ENCODE peak calls at places on chromosomes 11 and 22, in four cellular contexts. D, Y, Z and A are unnamed samples.

GRCh38 chr11:67497656-67498291 is 7.4 kb downstream of the PITPNM1 start:
- DNase-seq in D (no peak), Y (no peak), Z (no peak), A (no peak)

GRCh38 chr22:19728836-19729235 is 5.5 kb downstream of the GP1BB start:
- DNase-seq in D (no peak), Y (no peak), Z (no peak), A (no peak)

GRCh38 chr22:27045103-27045940 is 387.9 kb downstream of the MIAT start:
- DNase-seq in D (peak; percentile 14), Y (no peak), Z (no peak), A (no peak)

GRCh38 chr11:34487430-34487829 is 26.2 kb downstream of the ELF5 start:
- DNase-seq in D (no peak), Y (no peak), Z (no peak), A (no peak)

GRCh38 chr11:15918212-15918611 is 438.1 kb downstream of the SOX6 start:
- DNase-seq in D (no peak), Y (no peak), Z (no peak), A (no peak)

GRCh38 chr11:60767388-60767811 is 10.7 kb downstream of the MS4A15 start:
- DNase-seq in D (no peak), Y (no peak), Z (no peak), A (no peak)

GRCh38 chr11:117009905-117010605 is 88.2 kb downstream of the SIK3 start:
- DNase-seq in D (no peak), Y (no peak), Z (no peak), A (no peak)

GRCh38 chr11:66844496-66845142 is 1.4 kb downstream of the RCE1 start:
- DNase-seq in D (peak; percentile 11), Y (peak; percentile 20), Z (no peak), A (no peak)

GRCh38 chr22:27336151-27337090 is 465.1 kb downstream of the MN1 start:
- DNase-seq in D (no peak), Y (no peak), Z (no peak), A (no peak)

GRCh38 chr11:70578831-70579230 is 180.5 kb downstream of the CTTN start:
- DNase-seq in D (no peak), Y (no peak), Z (no peak), A (no peak)

GRCh38 chr11:112143597-112143996 is 20.3 kb downstream of the IL18 start:
- DNase-seq in D (no peak), Y (no peak), Z (no peak), A (no peak)

GRCh38 chr11:8028766-8029165 is 41.6 kb downstream of the EIF3F start:
- DNase-seq in D (no peak), Y (no peak), Z (no peak), A (no peak)
- H3K27ac ChIP-seq in D (no peak overlapping the region), Y (no peak overlapping the region), Z (no peak overlapping the region), A (no peak overlapping the region)

GRCh38 chr11:62513651-62514050 is 33.0 kb downstream of the AHNAK start:
- DNase-seq in D (no peak), Y (no peak), Z (no peak), A (no peak)
- H3K27ac ChIP-seq in D (no peak overlapping the region), Y (peak overlapping the region; percentile 9), Z (no peak overlapping the region), A (no peak overlapping the region)

GRCh38 chr22:36337365-36338130 is 50.2 kb downstream of the MYH9 start:
- DNase-seq in D (no peak), Y (no peak), Z (no peak), A (no peak)
- H3K27ac ChIP-seq in D (peak overlapping the region; percentile 87), Y (peak overlapping the region; percentile 96), Z (peak overlapping the region; percentile 95), A (peak overlapping the region; percentile 33)

GRCh38 chr22:44203203-44203602 is 22.5 kb downstream of the PARVG start:
- DNase-seq in D (no peak), Y (no peak), Z (no peak), A (no peak)

GRCh38 chr22:44201556-44202129 is 20.9 kb downstream of the PARVG start:
- DNase-seq in D (no peak), Y (no peak), Z (no peak), A (no peak)

GRCh38 chr22:44200855-44201550 is 20.3 kb downstream of the PARVG start:
- DNase-seq in D (no peak), Y (no peak), Z (no peak), A (no peak)

GRCh38 chr22:44200451-44200850 is 19.7 kb downstream of the PARVG start:
- DNase-seq in D (no peak), Y (no peak), Z (no peak), A (no peak)

DNA sequence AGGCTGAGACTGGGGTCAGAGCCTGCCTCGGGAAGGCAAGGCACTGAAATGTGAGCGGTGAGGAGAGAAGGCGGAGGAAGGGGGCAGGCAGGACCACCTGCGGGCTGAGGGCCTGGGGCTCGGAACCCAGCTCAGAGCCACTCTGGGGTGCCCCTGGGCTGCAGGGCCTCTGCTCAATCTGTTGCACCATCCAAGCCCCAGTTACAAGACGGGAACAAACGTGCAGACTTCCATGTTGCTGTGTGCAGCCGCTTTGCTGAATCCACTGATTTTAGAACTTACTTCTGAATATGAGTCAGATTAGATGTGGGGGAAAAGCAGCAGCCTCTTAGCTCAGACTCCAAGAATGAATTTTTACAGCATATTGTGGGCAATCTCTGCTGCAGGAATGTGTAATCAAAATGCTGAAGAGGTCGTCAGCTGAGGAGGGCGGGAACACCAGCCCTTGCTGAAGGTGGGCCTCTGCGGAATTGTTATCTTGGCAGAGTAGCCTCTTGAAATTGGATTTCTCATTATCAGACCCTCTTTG is 21.6 kb downstream of the PARVG start:
- DNase-seq in D (no peak), Y (no peak), Z (no peak), A (no peak)
- H3K27ac ChIP-seq in D (no peak overlapping the region), Y (peak overlapping the region; percentile 12), Z (no peak overlapping the region), A (no peak overlapping the region)